ENCODE peak calls at places on chromosome 21, in ten cellular contexts. A is esophagus squamous epithelium; N is M059J; R is iPS-NIHi11; O is mesenteric fat pad; Y is Ammon's horn; B is neural crest cell; W is activated CD4-positive, alpha-beta T cell treated with anti-CD3 and anti-CD28 coated beads for 4 hours; Q is stimulated activated CD4-positive, alpha-beta T cell treated with anti-CD3 and anti-CD28 coated beads, TNF-alpha, amount 100 ng/mL, for 24 hours; J is Caki2. V is an unnamed sample.

GRCh38 chr21:32186843-32187242 is 92.0 kb downstream of the MIS18A start:
- DNase-seq in A (no peak), N (no peak), R (no peak), O (no peak), Y (no peak), B (no peak), W (no peak), Q (no peak), J (no peak), V (no peak)

GRCh38 chr21:29196021-29196663 is 65.7 kb downstream of the MAP3K7CL start:
- DNase-seq in A (no peak), N (peak; percentile 98), R (peak; percentile 24), O (no peak), Y (peak; percentile 67), B (no peak), W (peak; percentile 71), Q (peak; percentile 65), J (peak; percentile 91), V (no peak)

GRCh38 chr21:42063578-42064521 is 7.3 kb upstream of the UMODL1 start:
- DNase-seq in A (no peak), N (no peak), R (no peak), O (no peak), Y (no peak), B (no peak), W (peak; percentile 55), Q (peak; percentile 23), J (no peak), V (no peak)

GRCh38 chr21:34279285-34279684 is 84.5 kb upstream of the KCNE2 start:
- DNase-seq in A (no peak), N (no peak), R (no peak), O (no peak), Y (no peak), B (no peak), W (no peak), Q (no peak), J (no peak), V (peak; percentile 17)

GRCh38 chr21:34158866-34159616 is 85.7 kb downstream of the MRPS6 start:
- DNase-seq in A (no peak), N (no peak), R (no peak), O (no peak), Y (no peak), B (no peak), W (no peak), Q (no peak), J (no peak), V (no peak)

GRCh38 chr21:40936771-40937261 is 89.9 kb upstream of the DSCAM start:
- DNase-seq in A (no peak), N (peak; percentile 36), R (no peak), O (no peak), Y (no peak), B (no peak), W (no peak), Q (no peak), J (peak; percentile 3), V (peak; percentile 81)

GRCh38 chr21:14418920-14419319 is 36.0 kb upstream of the HSPA13 start:
- DNase-seq in A (no peak), N (no peak), R (no peak), O (no peak), Y (no peak), B (no peak), W (no peak), Q (no peak), J (no peak), V (no peak)

GRCh38 chr21:25878334-25878733 is 143.6 kb downstream of the GABPA start:
- DNase-seq in A (no peak), N (peak; percentile 48), R (no peak), O (no peak), Y (no peak), B (no peak), W (no peak), Q (no peak), J (no peak), V (peak; percentile 60)

GRCh38 chr21:41342035-41342434 is 19.8 kb upstream of the MX2 start:
- DNase-seq in A (no peak), N (no peak), R (no peak), O (no peak), Y (no peak), B (no peak), W (no peak), Q (no peak), J (no peak), V (no peak)

GRCh38 chr21:30030416-30030815 is 90.6 kb upstream of the GRIK1 start:
- DNase-seq in A (no peak), N (no peak), R (no peak), O (no peak), Y (no peak), B (no peak), W (no peak), Q (no peak), J (no peak), V (no peak)

GRCh38 chr21:46418265-46418946 is 40.3 kb upstream of the DIP2A start:
- DNase-seq in A (no peak), N (no peak), R (no peak), O (no peak), Y (no peak), B (no peak), W (no peak), Q (no peak), J (no peak), V (peak; percentile 41)

GRCh38 chr21:39955326-39955725 is 88.1 kb downstream of the PCP4 start:
- DNase-seq in A (no peak), N (no peak), R (no peak), O (no peak), Y (no peak), B (no peak), W (no peak), Q (no peak), J (no peak), V (no peak)

GRCh38 chr21:33751120-33751519 is 108.8 kb downstream of the ITSN1 start:
- DNase-seq in A (no peak), N (no peak), R (no peak), O (no peak), Y (no peak), B (no peak), W (no peak), Q (no peak), J (peak; percentile 37), V (no peak)

GRCh38 chr21:38820471-38821239 is 14.9 kb downstream of the ETS2 start:
- DNase-seq in A (no peak), N (no peak), R (no peak), O (no peak), Y (no peak), B (no peak), W (no peak), Q (no peak), J (no peak), V (peak; percentile 17)

V was measured in islet precursor cell.